ENCODE peak calls at places on chromosomes 3 and 15, in nine cellular contexts. One of them, this sample, is unnamed.

GRCh38 chr3:111797035-111797717 is 61.9 kb upstream of the PHLDB2 start:
- DNase-seq in NCI-H1092 treated with DMSO at 0.1 percent for 48 hours: no peak
- DNase-seq in PC-3: no peak
- DNase-seq in uterus: no peak
- DNase-seq in NCI-H524: no peak
- DNase-seq in activated T-helper 1 cell treated with anti-CD3 and anti-CD28 coated beads, Interleukin-12 subunit alpha, Interleukin-12 subunit beta, Interleukin-2, Interleukin-4 antibody, amounts not matched to agents 30 ng/mL and 10 ng/mL and 1 ng/mL, durations not matched to agents 14 hours and 24 hours and 36 hours: no peak
- DNase-seq in endothelial cell: no peak
- DNase-seq in AG09319: no peak
- DNase-seq in HL-60: no peak
- DNase-seq in this sample: no peak

GRCh38 chr15:72034859-72035650 is 82.9 kb downstream of the MYO9A start:
- DNase-seq in NCI-H1092 treated with DMSO at 0.1 percent for 48 hours: no peak
- DNase-seq in PC-3: no peak
- DNase-seq in uterus: no peak
- DNase-seq in NCI-H524: no peak
- DNase-seq in activated T-helper 1 cell treated with anti-CD3 and anti-CD28 coated beads, Interleukin-12 subunit alpha, Interleukin-12 subunit beta, Interleukin-2, Interleukin-4 antibody, amounts not matched to agents 30 ng/mL and 10 ng/mL and 1 ng/mL, durations not matched to agents 14 hours and 24 hours and 36 hours: no peak
- DNase-seq in endothelial cell: no peak
- DNase-seq in AG09319: no peak
- DNase-seq in HL-60: no peak
- DNase-seq in this sample: no peak

GRCh38 chr3:39343760-39344159 is 14.3 kb downstream of the CCR8 start:
- DNase-seq in NCI-H1092 treated with DMSO at 0.1 percent for 48 hours: no peak
- DNase-seq in PC-3: no peak
- DNase-seq in uterus: no peak
- DNase-seq in NCI-H524: no peak
- DNase-seq in activated T-helper 1 cell treated with anti-CD3 and anti-CD28 coated beads, Interleukin-12 subunit alpha, Interleukin-12 subunit beta, Interleukin-2, Interleukin-4 antibody, amounts not matched to agents 30 ng/mL and 10 ng/mL and 1 ng/mL, durations not matched to agents 14 hours and 24 hours and 36 hours: no peak
- DNase-seq in endothelial cell: no peak
- DNase-seq in AG09319: no peak
- DNase-seq in HL-60: no peak
- DNase-seq in this sample: no peak

GRCh38 chr3:141425523-141426233 is 57.4 kb downstream of the ZBTB38 start:
- DNase-seq in NCI-H1092 treated with DMSO at 0.1 percent for 48 hours: no peak
- DNase-seq in PC-3: no peak
- DNase-seq in uterus: no peak
- DNase-seq in NCI-H524: no peak
- DNase-seq in activated T-helper 1 cell treated with anti-CD3 and anti-CD28 coated beads, Interleukin-12 subunit alpha, Interleukin-12 subunit beta, Interleukin-2, Interleukin-4 antibody, amounts not matched to agents 30 ng/mL and 10 ng/mL and 1 ng/mL, durations not matched to agents 14 hours and 24 hours and 36 hours: no peak
- DNase-seq in endothelial cell: no peak
- DNase-seq in AG09319: no peak
- DNase-seq in HL-60: no peak
- DNase-seq in this sample: no peak

GRCh38 chr3:13123266-13123665 is 50.0 kb upstream of the IQSEC1 start:
- DNase-seq in NCI-H1092 treated with DMSO at 0.1 percent for 48 hours: no peak
- DNase-seq in PC-3: no peak
- DNase-seq in uterus: no peak
- DNase-seq in NCI-H524: no peak
- DNase-seq in activated T-helper 1 cell treated with anti-CD3 and anti-CD28 coated beads, Interleukin-12 subunit alpha, Interleukin-12 subunit beta, Interleukin-2, Interleukin-4 antibody, amounts not matched to agents 30 ng/mL and 10 ng/mL and 1 ng/mL, durations not matched to agents 14 hours and 24 hours and 36 hours: no peak
- DNase-seq in endothelial cell: no peak
- DNase-seq in AG09319: no peak
- DNase-seq in HL-60: no peak
- DNase-seq in this sample: no peak

GRCh38 chr15:101029971-101030661 is 111.0 kb downstream of the LRRK1 start:
- DNase-seq in NCI-H1092 treated with DMSO at 0.1 percent for 48 hours: no peak
- DNase-seq in PC-3: no peak
- DNase-seq in uterus: peak; percentile 10
- DNase-seq in NCI-H524: no peak
- DNase-seq in activated T-helper 1 cell treated with anti-CD3 and anti-CD28 coated beads, Interleukin-12 subunit alpha, Interleukin-12 subunit beta, Interleukin-2, Interleukin-4 antibody, amounts not matched to agents 30 ng/mL and 10 ng/mL and 1 ng/mL, durations not matched to agents 14 hours and 24 hours and 36 hours: no peak
- DNase-seq in endothelial cell: no peak
- DNase-seq in AG09319: no peak
- DNase-seq in HL-60: no peak
- DNase-seq in this sample: no peak

GRCh38 chr3:61772439-61772838 is 211.1 kb downstream of the PTPRG start:
- DNase-seq in NCI-H1092 treated with DMSO at 0.1 percent for 48 hours: no peak
- DNase-seq in PC-3: no peak
- DNase-seq in uterus: no peak
- DNase-seq in NCI-H524: no peak
- DNase-seq in activated T-helper 1 cell treated with anti-CD3 and anti-CD28 coated beads, Interleukin-12 subunit alpha, Interleukin-12 subunit beta, Interleukin-2, Interleukin-4 antibody, amounts not matched to agents 30 ng/mL and 10 ng/mL and 1 ng/mL, durations not matched to agents 14 hours and 24 hours and 36 hours: no peak
- DNase-seq in endothelial cell: no peak
- DNase-seq in AG09319: no peak
- DNase-seq in HL-60: no peak
- DNase-seq in this sample: no peak

GRCh38 chr3:131549340-131549739 is 46.6 kb upstream of the MRPL3 start:
- DNase-seq in NCI-H1092 treated with DMSO at 0.1 percent for 48 hours: no peak
- DNase-seq in PC-3: peak; percentile 40
- DNase-seq in uterus: no peak
- DNase-seq in NCI-H524: no peak
- DNase-seq in activated T-helper 1 cell treated with anti-CD3 and anti-CD28 coated beads, Interleukin-12 subunit alpha, Interleukin-12 subunit beta, Interleukin-2, Interleukin-4 antibody, amounts not matched to agents 30 ng/mL and 10 ng/mL and 1 ng/mL, durations not matched to agents 14 hours and 24 hours and 36 hours: no peak
- DNase-seq in endothelial cell: peak; percentile 7
- DNase-seq in AG09319: no peak
- DNase-seq in HL-60: no peak
- DNase-seq in this sample: no peak

GRCh38 chr15:69394556-69395282 is 19.4 kb upstream of the KIF23 start:
- DNase-seq in NCI-H1092 treated with DMSO at 0.1 percent for 48 hours: peak; percentile 26
- DNase-seq in PC-3: peak; percentile 78
- DNase-seq in uterus: peak; percentile 76
- DNase-seq in NCI-H524: peak; percentile 80
- DNase-seq in activated T-helper 1 cell treated with anti-CD3 and anti-CD28 coated beads, Interleukin-12 subunit alpha, Interleukin-12 subunit beta, Interleukin-2, Interleukin-4 antibody, amounts not matched to agents 30 ng/mL and 10 ng/mL and 1 ng/mL, durations not matched to agents 14 hours and 24 hours and 36 hours: peak; percentile 68
- DNase-seq in endothelial cell: peak; percentile 95
- DNase-seq in AG09319: no peak
- DNase-seq in HL-60: peak; percentile 44
- DNase-seq in this sample: peak; percentile 98

GRCh38 chr3:115999598-115999997 is 376.3 kb downstream of the GAP43 start:
- DNase-seq in NCI-H1092 treated with DMSO at 0.1 percent for 48 hours: no peak
- DNase-seq in PC-3: no peak
- DNase-seq in uterus: no peak
- DNase-seq in NCI-H524: peak; percentile 80
- DNase-seq in activated T-helper 1 cell treated with anti-CD3 and anti-CD28 coated beads, Interleukin-12 subunit alpha, Interleukin-12 subunit beta, Interleukin-2, Interleukin-4 antibody, amounts not matched to agents 30 ng/mL and 10 ng/mL and 1 ng/mL, durations not matched to agents 14 hours and 24 hours and 36 hours: no peak
- DNase-seq in endothelial cell: no peak
- DNase-seq in AG09319: no peak
- DNase-seq in HL-60: no peak
- DNase-seq in this sample: no peak

GRCh38 chr3:194512895-194513601 is 26.2 kb upstream of the ATP13A3 start:
- DNase-seq in NCI-H1092 treated with DMSO at 0.1 percent for 48 hours: peak; percentile 32
- DNase-seq in PC-3: peak; percentile 16
- DNase-seq in uterus: no peak
- DNase-seq in NCI-H524: no peak
- DNase-seq in activated T-helper 1 cell treated with anti-CD3 and anti-CD28 coated beads, Interleukin-12 subunit alpha, Interleukin-12 subunit beta, Interleukin-2, Interleukin-4 antibody, amounts not matched to agents 30 ng/mL and 10 ng/mL and 1 ng/mL, durations not matched to agents 14 hours and 24 hours and 36 hours: no peak
- DNase-seq in endothelial cell: no peak
- DNase-seq in AG09319: no peak
- DNase-seq in HL-60: no peak
- DNase-seq in this sample: no peak

GRCh38 chr3:66962624-66963023 is 35.5 kb upstream of the KBTBD8 start:
- DNase-seq in NCI-H1092 treated with DMSO at 0.1 percent for 48 hours: no peak
- DNase-seq in PC-3: no peak
- DNase-seq in uterus: no peak
- DNase-seq in NCI-H524: no peak
- DNase-seq in activated T-helper 1 cell treated with anti-CD3 and anti-CD28 coated beads, Interleukin-12 subunit alpha, Interleukin-12 subunit beta, Interleukin-2, Interleukin-4 antibody, amounts not matched to agents 30 ng/mL and 10 ng/mL and 1 ng/mL, durations not matched to agents 14 hours and 24 hours and 36 hours: no peak
- DNase-seq in endothelial cell: no peak
- DNase-seq in AG09319: no peak
- DNase-seq in HL-60: no peak
- DNase-seq in this sample: no peak

GRCh38 chr15:40558952-40559742 is 5.7 kb downstream of the CCDC32 start:
- DNase-seq in NCI-H1092 treated with DMSO at 0.1 percent for 48 hours: no peak
- DNase-seq in PC-3: no peak
- DNase-seq in uterus: no peak
- DNase-seq in NCI-H524: no peak
- DNase-seq in activated T-helper 1 cell treated with anti-CD3 and anti-CD28 coated beads, Interleukin-12 subunit alpha, Interleukin-12 subunit beta, Interleukin-2, Interleukin-4 antibody, amounts not matched to agents 30 ng/mL and 10 ng/mL and 1 ng/mL, durations not matched to agents 14 hours and 24 hours and 36 hours: no peak
- DNase-seq in endothelial cell: no peak
- DNase-seq in AG09319: no peak
- DNase-seq in HL-60: no peak
- DNase-seq in this sample: no peak

GRCh38 chr3:128561504-128561903 is 68.5 kb upstream of the GATA2 start:
- DNase-seq in NCI-H1092 treated with DMSO at 0.1 percent for 48 hours: no peak
- DNase-seq in PC-3: no peak
- DNase-seq in uterus: no peak
- DNase-seq in NCI-H524: no peak
- DNase-seq in activated T-helper 1 cell treated with anti-CD3 and anti-CD28 coated beads, Interleukin-12 subunit alpha, Interleukin-12 subunit beta, Interleukin-2, Interleukin-4 antibody, amounts not matched to agents 30 ng/mL and 10 ng/mL and 1 ng/mL, durations not matched to agents 14 hours and 24 hours and 36 hours: no peak
- DNase-seq in endothelial cell: no peak
- DNase-seq in AG09319: no peak
- DNase-seq in HL-60: no peak
- DNase-seq in this sample: no peak

GRCh38 chr3:4311496-4311895 is 8.3 kb downstream of the SETMAR start:
- DNase-seq in NCI-H1092 treated with DMSO at 0.1 percent for 48 hours: no peak
- DNase-seq in PC-3: no peak
- DNase-seq in uterus: no peak
- DNase-seq in NCI-H524: no peak
- DNase-seq in activated T-helper 1 cell treated with anti-CD3 and anti-CD28 coated beads, Interleukin-12 subunit alpha, Interleukin-12 subunit beta, Interleukin-2, Interleukin-4 antibody, amounts not matched to agents 30 ng/mL and 10 ng/mL and 1 ng/mL, durations not matched to agents 14 hours and 24 hours and 36 hours: no peak
- DNase-seq in endothelial cell: no peak
- DNase-seq in AG09319: no peak
- DNase-seq in HL-60: no peak
- DNase-seq in this sample: no peak

GRCh38 chr15:69652906-69653305 is 200.3 kb downstream of the RPLP1 start:
- DNase-seq in NCI-H1092 treated with DMSO at 0.1 percent for 48 hours: no peak
- DNase-seq in PC-3: no peak
- DNase-seq in uterus: no peak
- DNase-seq in NCI-H524: no peak
- DNase-seq in activated T-helper 1 cell treated with anti-CD3 and anti-CD28 coated beads, Interleukin-12 subunit alpha, Interleukin-12 subunit beta, Interleukin-2, Interleukin-4 antibody, amounts not matched to agents 30 ng/mL and 10 ng/mL and 1 ng/mL, durations not matched to agents 14 hours and 24 hours and 36 hours: no peak
- DNase-seq in endothelial cell: no peak
- DNase-seq in AG09319: no peak
- DNase-seq in HL-60: no peak
- DNase-seq in this sample: no peak

GRCh38 chr3:42129014-42129953 is 38.1 kb downstream of the TRAK1 start:
- DNase-seq in NCI-H1092 treated with DMSO at 0.1 percent for 48 hours: no peak
- DNase-seq in PC-3: peak; percentile 89
- DNase-seq in uterus: no peak
- DNase-seq in NCI-H524: no peak
- DNase-seq in activated T-helper 1 cell treated with anti-CD3 and anti-CD28 coated beads, Interleukin-12 subunit alpha, Interleukin-12 subunit beta, Interleukin-2, Interleukin-4 antibody, amounts not matched to agents 30 ng/mL and 10 ng/mL and 1 ng/mL, durations not matched to agents 14 hours and 24 hours and 36 hours: no peak
- DNase-seq in endothelial cell: no peak
- DNase-seq in AG09319: no peak
- DNase-seq in HL-60: no peak
- DNase-seq in this sample: no peak

GRCh38 chr3:86988986-86989385 is 2.0 kb downstream of the VGLL3 start:
- DNase-seq in NCI-H1092 treated with DMSO at 0.1 percent for 48 hours: no peak
- DNase-seq in PC-3: no peak
- DNase-seq in uterus: no peak
- DNase-seq in NCI-H524: no peak
- DNase-seq in activated T-helper 1 cell treated with anti-CD3 and anti-CD28 coated beads, Interleukin-12 subunit alpha, Interleukin-12 subunit beta, Interleukin-2, Interleukin-4 antibody, amounts not matched to agents 30 ng/mL and 10 ng/mL and 1 ng/mL, durations not matched to agents 14 hours and 24 hours and 36 hours: no peak
- DNase-seq in endothelial cell: no peak
- DNase-seq in AG09319: no peak
- DNase-seq in HL-60: no peak
- DNase-seq in this sample: no peak

GRCh38 chr3:80297720-80298119 is 529.9 kb upstream of the ROBO1 start:
- DNase-seq in NCI-H1092 treated with DMSO at 0.1 percent for 48 hours: no peak
- DNase-seq in PC-3: no peak
- DNase-seq in uterus: no peak
- DNase-seq in NCI-H524: no peak
- DNase-seq in activated T-helper 1 cell treated with anti-CD3 and anti-CD28 coated beads, Interleukin-12 subunit alpha, Interleukin-12 subunit beta, Interleukin-2, Interleukin-4 antibody, amounts not matched to agents 30 ng/mL and 10 ng/mL and 1 ng/mL, durations not matched to agents 14 hours and 24 hours and 36 hours: no peak
- DNase-seq in endothelial cell: no peak
- DNase-seq in AG09319: no peak
- DNase-seq in HL-60: no peak
- DNase-seq in this sample: no peak